ENCODE peak calls at places on chromosomes 13 and 19, in nine cellular contexts. One of them, this sample, is unnamed.

GRCh38 chr13:34371645-34372044 is 553.7 kb downstream of the RFC3 start:
- DNase-seq in T-cell: no peak
- DNase-seq in SJSA1: no peak
- DNase-seq in AG04450: no peak
- DNase-seq in stimulated activated CD8-positive, alpha-beta memory T cell treated with anti-CD3 and anti-CD28 coated beads, Interleukin-2, amount 100 ng/mL, for 1 hour: no peak
- DNase-seq in AG09309: no peak
- DNase-seq in Calu3: no peak
- DNase-seq in adipocyte: no peak
- DNase-seq in GM20000: no peak
- DNase-seq in this sample: no peak

GRCh38 chr19:2629491-2630351 is 72.8 kb downstream of the GNG7 start:
- DNase-seq in Calu3: no peak
- DNase-seq in GM20000: no peak
- DNase-seq in adipocyte: no peak
- DNase-seq in T-cell: no peak
- DNase-seq in AG04450: no peak
- DNase-seq in stimulated activated CD8-positive, alpha-beta memory T cell treated with anti-CD3 and anti-CD28 coated beads, Interleukin-2, amount 100 ng/mL, for 1 hour: no peak
- DNase-seq in SJSA1: no peak
- DNase-seq in AG09309: no peak
- DNase-seq in this sample: no peak

GRCh38 chr19:15241259-15241658 is 9.0 kb upstream of the EPHX3 start:
- DNase-seq in AG09309: no peak
- DNase-seq in adipocyte: no peak
- DNase-seq in AG04450: no peak
- DNase-seq in stimulated activated CD8-positive, alpha-beta memory T cell treated with anti-CD3 and anti-CD28 coated beads, Interleukin-2, amount 100 ng/mL, for 1 hour: no peak
- DNase-seq in Calu3: no peak
- DNase-seq in GM20000: no peak
- DNase-seq in T-cell: no peak
- DNase-seq in SJSA1: no peak
- DNase-seq in this sample: no peak

GRCh38 chr19:32404939-32405430 is 585 bp upstream of the DPY19L3 start:
- DNase-seq in adipocyte: peak
- DNase-seq in GM20000: no peak
- DNase-seq in AG09309: no peak
- DNase-seq in stimulated activated CD8-positive, alpha-beta memory T cell treated with anti-CD3 and anti-CD28 coated beads, Interleukin-2, amount 100 ng/mL, for 1 hour: no peak
- DNase-seq in AG04450: no peak
- DNase-seq in T-cell: no peak
- DNase-seq in Calu3: peak
- DNase-seq in SJSA1: peak
- DNase-seq in this sample: peak

GRCh38 chr19:39643591-39643990 is 12.1 kb upstream of the LGALS16 start:
- DNase-seq in Calu3: no peak
- DNase-seq in stimulated activated CD8-positive, alpha-beta memory T cell treated with anti-CD3 and anti-CD28 coated beads, Interleukin-2, amount 100 ng/mL, for 1 hour: no peak
- DNase-seq in SJSA1: no peak
- DNase-seq in AG09309: no peak
- DNase-seq in AG04450: no peak
- DNase-seq in adipocyte: no peak
- DNase-seq in GM20000: no peak
- DNase-seq in T-cell: no peak
- DNase-seq in this sample: no peak

GRCh38 chr13:52806029-52806428 is 42.4 kb downstream of the PCDH8 start:
- DNase-seq in AG04450: no peak
- DNase-seq in T-cell: no peak
- DNase-seq in GM20000: no peak
- DNase-seq in adipocyte: no peak
- DNase-seq in Calu3: no peak
- DNase-seq in SJSA1: no peak
- DNase-seq in AG09309: no peak
- DNase-seq in stimulated activated CD8-positive, alpha-beta memory T cell treated with anti-CD3 and anti-CD28 coated beads, Interleukin-2, amount 100 ng/mL, for 1 hour: no peak
- DNase-seq in this sample: no peak

GRCh38 chr19:38336638-38337359 is 1.2 kb downstream of the CATSPERG start:
- DNase-seq in AG09309: no peak
- DNase-seq in adipocyte: peak
- DNase-seq in GM20000: peak
- DNase-seq in SJSA1: peak
- DNase-seq in Calu3: peak
- DNase-seq in T-cell: peak
- DNase-seq in AG04450: peak
- DNase-seq in stimulated activated CD8-positive, alpha-beta memory T cell treated with anti-CD3 and anti-CD28 coated beads, Interleukin-2, amount 100 ng/mL, for 1 hour: peak
- DNase-seq in this sample: peak

GRCh38 chr19:51587264-51588191 is 16.4 kb downstream of the ZNF175 start:
- DNase-seq in Calu3: no peak
- DNase-seq in SJSA1: no peak
- DNase-seq in adipocyte: no peak
- DNase-seq in AG09309: no peak
- DNase-seq in AG04450: no peak
- DNase-seq in GM20000: no peak
- DNase-seq in stimulated activated CD8-positive, alpha-beta memory T cell treated with anti-CD3 and anti-CD28 coated beads, Interleukin-2, amount 100 ng/mL, for 1 hour: no peak
- DNase-seq in T-cell: no peak
- DNase-seq in this sample: no peak

GRCh38 chr19:8684001-8684902 is 14.3 kb downstream of the ACTL9 start:
- DNase-seq in T-cell: no peak
- DNase-seq in adipocyte: no peak
- DNase-seq in SJSA1: no peak
- DNase-seq in GM20000: no peak
- DNase-seq in stimulated activated CD8-positive, alpha-beta memory T cell treated with anti-CD3 and anti-CD28 coated beads, Interleukin-2, amount 100 ng/mL, for 1 hour: no peak
- DNase-seq in AG04450: no peak
- DNase-seq in Calu3: no peak
- DNase-seq in AG09309: no peak
- DNase-seq in this sample: no peak

GRCh38 chr19:5480427-5480836 is 25.2 kb downstream of the ZNRF4 start:
- DNase-seq in stimulated activated CD8-positive, alpha-beta memory T cell treated with anti-CD3 and anti-CD28 coated beads, Interleukin-2, amount 100 ng/mL, for 1 hour: no peak
- DNase-seq in AG09309: no peak
- DNase-seq in SJSA1: peak
- DNase-seq in GM20000: peak
- DNase-seq in T-cell: peak
- DNase-seq in AG04450: no peak
- DNase-seq in adipocyte: peak
- DNase-seq in Calu3: peak
- DNase-seq in this sample: peak

GRCh38 chr13:49436890-49437289 is 7.0 kb downstream of the CAB39L start:
- DNase-seq in stimulated activated CD8-positive, alpha-beta memory T cell treated with anti-CD3 and anti-CD28 coated beads, Interleukin-2, amount 100 ng/mL, for 1 hour: no peak
- DNase-seq in T-cell: no peak
- DNase-seq in AG09309: no peak
- DNase-seq in GM20000: no peak
- DNase-seq in adipocyte: peak
- DNase-seq in SJSA1: no peak
- DNase-seq in AG04450: no peak
- DNase-seq in Calu3: peak
- DNase-seq in this sample: no peak

GRCh38 chr19:53772943-53773342 is 51.2 kb downstream of the NLRP12 start:
- DNase-seq in AG04450: peak
- DNase-seq in GM20000: no peak
- DNase-seq in SJSA1: peak
- DNase-seq in stimulated activated CD8-positive, alpha-beta memory T cell treated with anti-CD3 and anti-CD28 coated beads, Interleukin-2, amount 100 ng/mL, for 1 hour: no peak
- DNase-seq in AG09309: peak
- DNase-seq in T-cell: peak
- DNase-seq in Calu3: peak
- DNase-seq in adipocyte: peak
- DNase-seq in this sample: peak

GRCh38 chr19:3281026-3281425 is 56.6 kb downstream of the CELF5 start:
- DNase-seq in adipocyte: no peak
- DNase-seq in T-cell: no peak
- DNase-seq in Calu3: no peak
- DNase-seq in SJSA1: no peak
- DNase-seq in GM20000: no peak
- DNase-seq in stimulated activated CD8-positive, alpha-beta memory T cell treated with anti-CD3 and anti-CD28 coated beads, Interleukin-2, amount 100 ng/mL, for 1 hour: no peak
- DNase-seq in AG04450: no peak
- DNase-seq in AG09309: no peak
- DNase-seq in this sample: no peak

GRCh38 chr19:40741527-40742390 is 8.5 kb downstream of the ACTMAP start:
- DNase-seq in AG09309: no peak
- DNase-seq in AG04450: no peak
- DNase-seq in Calu3: no peak
- DNase-seq in T-cell: no peak
- DNase-seq in GM20000: no peak
- DNase-seq in adipocyte: no peak
- DNase-seq in stimulated activated CD8-positive, alpha-beta memory T cell treated with anti-CD3 and anti-CD28 coated beads, Interleukin-2, amount 100 ng/mL, for 1 hour: no peak
- DNase-seq in SJSA1: no peak
- DNase-seq in this sample: no peak

This sample was measured in RWPE1.